ENCODE peak calls at places on chromosomes 1 and 21, in six cellular contexts. Q is ovary, I is T-helper 1 cell, M is hippocampal formation, H is brain microvascular endothelial cell, L is right lobe of liver. O is an unnamed sample.

GRCh38 chr1:32538887-32539583 is at the start of gene ZBTB8A:
- DNase-seq in Q (peak), I (no peak), M (no peak), H (peak), L (peak), O (peak)

GRCh38 chr1:6103111-6103853 is 57.6 kb downstream of the KCNAB2 start:
- DNase-seq in Q (peak), I (no peak), M (no peak), H (no peak), L (peak), O (peak)

GRCh38 chr1:117758444-117759316 is 152.8 kb downstream of the TENT5C start:
- DNase-seq in Q (peak), I (peak), M (peak), H (peak), L (peak), O (peak)

GRCh38 chr1:214540324-214540723 is 11.1 kb downstream of the PTPN14 start:
- DNase-seq in Q (no peak), I (no peak), M (no peak), H (no peak), L (no peak), O (no peak)

GRCh38 chr21:43269461-43269860 is 100.7 kb downstream of the CRYAA start:
- DNase-seq in Q (no peak), I (peak), M (no peak), H (no peak), L (peak), O (no peak)

GRCh38 chr1:231702804-231703203 is 76.2 kb downstream of the DISC1 start:
- DNase-seq in Q (no peak), I (no peak), M (no peak), H (peak), L (no peak), O (no peak)

GRCh38 chr1:34907487-34908090 is 21.9 kb downstream of the DLGAP3 start:
- DNase-seq in Q (no peak), I (no peak), M (no peak), H (no peak), L (no peak), O (no peak)

GRCh38 chr1:201808633-201808990 is 20.3 kb upstream of the IPO9 start:
- DNase-seq in Q (no peak), I (no peak), M (no peak), H (no peak), L (no peak), O (no peak)

GRCh38 chr1:47174621-47175020 is 15.2 kb downstream of the PDZK1IP1 start:
- DNase-seq in Q (no peak), I (no peak), M (no peak), H (no peak), L (no peak), O (no peak)

GRCh38 chr1:179079113-179079761 is 2.6 kb upstream of the TOR3A start:
- DNase-seq in Q (peak), I (peak), M (peak), H (peak), L (no peak), O (peak)

GRCh38 chr1:117783586-117784396 is 145.6 kb downstream of the GDAP2 start:
- DNase-seq in Q (no peak), I (no peak), M (no peak), H (no peak), L (no peak), O (no peak)

GRCh38 chr1:226814751-226815496 is 55.5 kb upstream of the PSEN2 start:
- DNase-seq in Q (peak), I (no peak), M (no peak), H (peak), L (no peak), O (peak)

GRCh38 chr1:207702317-207702716 is 49.5 kb upstream of the CD46 start:
- DNase-seq in Q (no peak), I (no peak), M (no peak), H (no peak), L (no peak), O (no peak)

GRCh38 chr1:223364685-223365382 is 858 bp upstream of the SUSD4 start:
- DNase-seq in Q (no peak), I (no peak), M (no peak), H (no peak), L (no peak), O (peak)

GRCh38 chr1:163335216-163335615 is 13.5 kb downstream of the NUF2 start:
- DNase-seq in Q (no peak), I (no peak), M (no peak), H (no peak), L (no peak), O (no peak)

GRCh38 chr21:38505654-38506523 is 7.6 kb upstream of the ERG start:
- DNase-seq in Q (no peak), I (peak), M (no peak), H (peak), L (no peak), O (peak)

GRCh38 chr1:2638466-2639115 is 5.8 kb upstream of the MMEL1 start:
- DNase-seq in Q (no peak), I (no peak), M (no peak), H (no peak), L (no peak), O (no peak)

GRCh38 chr1:5427026-5427613 is 565.1 kb downstream of the NPHP4 start:
- DNase-seq in Q (no peak), I (no peak), M (no peak), H (no peak), L (no peak), O (no peak)

GRCh38 chr1:156571261-156571958 is 955 bp downstream of the IQGAP3 start:
- DNase-seq in Q (no peak), I (no peak), M (no peak), H (peak), L (no peak), O (no peak)

GRCh38 chr21:44930543-44930981 is 9.3 kb upstream of the SLX9 start:
- DNase-seq in Q (no peak), I (peak), M (no peak), H (no peak), L (peak), O (no peak)

GRCh38 chr1:241077386-241078147 is 279.4 kb downstream of the RGS7 start:
- DNase-seq in Q (no peak), I (no peak), M (peak), H (no peak), L (no peak), O (no peak)

GRCh38 chr21:41957991-41958766 is 4.4 kb upstream of the C2CD2 start:
- DNase-seq in Q (peak), I (no peak), M (no peak), H (peak), L (no peak), O (peak)

GRCh38 chr1:246215505-246215893 is 291.6 kb downstream of the SMYD3 start:
- DNase-seq in Q (no peak), I (no peak), M (no peak), H (no peak), L (no peak), O (no peak)

GRCh38 chr1:50774759-50775351 is 185.2 kb downstream of the FAF1 start:
- DNase-seq in Q (no peak), I (peak), M (no peak), H (peak), L (no peak), O (no peak)

GRCh38 chr1:180598333-180598979 is 33.4 kb upstream of the XPR1 start:
- DNase-seq in Q (no peak), I (no peak), M (no peak), H (no peak), L (no peak), O (no peak)

GRCh38 chr1:155125946-155126493 is 1.7 kb upstream of the EFNA1 start:
- DNase-seq in Q (peak), I (no peak), M (peak), H (no peak), L (peak), O (peak)

GRCh38 chr1:88595355-88595754 is 88.7 kb upstream of the PKN2 start:
- DNase-seq in Q (no peak), I (peak), M (no peak), H (peak), L (no peak), O (no peak)

GRCh38 chr1:182484531-182485257 is 34.7 kb downstream of the RGSL1 start:
- DNase-seq in Q (no peak), I (no peak), M (no peak), H (no peak), L (no peak), O (no peak)

GRCh38 chr1:232244426-232244825 is 385.5 kb downstream of the SIPA1L2 start:
- DNase-seq in Q (no peak), I (no peak), M (no peak), H (no peak), L (no peak), O (no peak)

GRCh38 chr1:21149862-21150432 is 26.8 kb downstream of the EIF4G3 start:
- DNase-seq in Q (no peak), I (no peak), M (peak), H (peak), L (no peak), O (no peak)

GRCh38 chr1:210263963-210264362 is 31.4 kb downstream of the SERTAD4 start:
- DNase-seq in Q (no peak), I (no peak), M (no peak), H (no peak), L (no peak), O (no peak)

GRCh38 chr1:226632169-226632884 is 83.8 kb downstream of the STUM start:
- DNase-seq in Q (no peak), I (no peak), M (no peak), H (no peak), L (peak), O (no peak)

GRCh38 chr1:156766288-156767100 is 841 bp upstream of the PRCC start:
- DNase-seq in Q (no peak), I (no peak), M (no peak), H (no peak), L (no peak), O (no peak)

GRCh38 chr1:14842891-14843290 is 244.4 kb downstream of the KAZN start:
- DNase-seq in Q (no peak), I (no peak), M (no peak), H (peak), L (no peak), O (no peak)

GRCh38 chr1:91515994-91516393 is 15.3 kb downstream of the CDC7 start:
- DNase-seq in Q (no peak), I (no peak), M (no peak), H (no peak), L (no peak), O (no peak)

GRCh38 chr1:212232020-212232570 is 53.1 kb upstream of the PPP2R5A start:
- DNase-seq in Q (no peak), I (no peak), M (no peak), H (no peak), L (no peak), O (no peak)